ENCODE peak calls at places on chromosomes 12 and 14, in four cellular contexts. One of them, this sample, is unnamed.

GRCh38 chr14:73786942-73787759 is 64.5 kb upstream of the PTGR2 start:
- DNase-seq in GM12878: no peak
- DNase-seq in K562: peak; percentile 65
- DNase-seq in HepG2: no peak
- DNase-seq in this sample: peak; percentile 56

GRCh38 chr12:122190842-122191668 is 8.1 kb downstream of the LRRC43 start:
- DNase-seq in GM12878: peak; percentile 9
- DNase-seq in K562: peak; percentile 81
- DNase-seq in HepG2: peak; percentile 60
- DNase-seq in this sample: peak; percentile 81

GRCh38 chr14:69992564-69992963 is 113.3 kb downstream of the SMOC1 start:
- DNase-seq in GM12878: no peak
- DNase-seq in K562: no peak
- DNase-seq in HepG2: no peak
- DNase-seq in this sample: no peak

GRCh38 chr14:69693823-69694729 is 72.9 kb upstream of the SRSF5 start:
- DNase-seq in GM12878: no peak
- DNase-seq in K562: peak; percentile 24
- DNase-seq in HepG2: peak; percentile 86
- DNase-seq in this sample: no peak

GRCh38 chr12:10557766-10558165 is 52.1 kb downstream of the EIF2S3B start:
- DNase-seq in GM12878: peak; percentile 63
- DNase-seq in K562: no peak
- DNase-seq in HepG2: no peak
- DNase-seq in this sample: no peak

GRCh38 chr12:26821212-26821701 is 11.7 kb downstream of the ITPR2 start:
- DNase-seq in GM12878: no peak
- DNase-seq in K562: no peak
- DNase-seq in HepG2: no peak
- DNase-seq in this sample: no peak

GRCh38 chr12:98594050-98594853 is 766 bp downstream of the SLC25A3 start:
- DNase-seq in GM12878: no peak
- DNase-seq in K562: no peak
- DNase-seq in HepG2: no peak
- DNase-seq in this sample: no peak

GRCh38 chr12:58176296-58176869 is 235.0 kb downstream of the ATP23 start:
- DNase-seq in GM12878: no peak
- DNase-seq in K562: peak; percentile 18
- DNase-seq in HepG2: peak; percentile 49
- DNase-seq in this sample: peak; percentile 58

GRCh38 chr12:112354399-112354798 is 27.8 kb downstream of the HECTD4 start:
- DNase-seq in GM12878: no peak
- DNase-seq in K562: no peak
- DNase-seq in HepG2: no peak
- DNase-seq in this sample: no peak

GRCh38 chr12:43099691-43100163 is 452.3 kb downstream of the ADAMTS20 start:
- DNase-seq in GM12878: no peak
- DNase-seq in K562: no peak
- DNase-seq in HepG2: no peak
- DNase-seq in this sample: peak; percentile 18

GRCh38 chr14:33475623-33476022 is 475.3 kb downstream of the EGLN3 start:
- DNase-seq in GM12878: no peak
- DNase-seq in K562: no peak
- DNase-seq in HepG2: peak; percentile 58
- DNase-seq in this sample: peak; percentile 49
- TF ChIP-seq TARDBP in GM12878: no peak
- TF ChIP-seq TARDBP in K562: no peak
- TF ChIP-seq TARDBP in HepG2: no peak
- TF ChIP-seq TARDBP in this sample: no peak

GRCh38 chr12:94599189-94599588 is 51.2 kb downstream of the TMCC3 start:
- DNase-seq in GM12878: no peak
- DNase-seq in K562: no peak
- DNase-seq in HepG2: no peak
- DNase-seq in this sample: no peak
- TF ChIP-seq FOXM1 in GM12878: no peak
- TF ChIP-seq FOXM1 in K562: no peak
- TF ChIP-seq FOXM1 in HepG2: no peak
- TF ChIP-seq FOXM1 in this sample: no peak

GRCh38 chr14:62117718-62118164 is 355.5 kb downstream of the SNAPC1 start:
- DNase-seq in GM12878: no peak
- DNase-seq in K562: no peak
- DNase-seq in HepG2: no peak
- DNase-seq in this sample: no peak
- TF ChIP-seq TARDBP in GM12878: no peak
- TF ChIP-seq TARDBP in K562: no peak
- TF ChIP-seq TARDBP in HepG2: no peak
- TF ChIP-seq TARDBP in this sample: no peak

GRCh38 chr14:64298773-64299172 is 4.6 kb upstream of the ESR2 start:
- DNase-seq in GM12878: no peak
- DNase-seq in K562: no peak
- DNase-seq in HepG2: peak; percentile 9
- DNase-seq in this sample: no peak

GRCh38 chr14:64303471-64303917 is 9.3 kb upstream of the ESR2 start:
- DNase-seq in GM12878: peak; percentile 28
- DNase-seq in K562: peak; percentile 44
- DNase-seq in HepG2: peak; percentile 63
- DNase-seq in this sample: peak; percentile 61
- TF ChIP-seq FOXM1 in GM12878: peak; percentile 39
- TF ChIP-seq FOXM1 in K562: no peak
- TF ChIP-seq FOXM1 in HepG2: no peak
- TF ChIP-seq FOXM1 in this sample: no peak

DNA sequence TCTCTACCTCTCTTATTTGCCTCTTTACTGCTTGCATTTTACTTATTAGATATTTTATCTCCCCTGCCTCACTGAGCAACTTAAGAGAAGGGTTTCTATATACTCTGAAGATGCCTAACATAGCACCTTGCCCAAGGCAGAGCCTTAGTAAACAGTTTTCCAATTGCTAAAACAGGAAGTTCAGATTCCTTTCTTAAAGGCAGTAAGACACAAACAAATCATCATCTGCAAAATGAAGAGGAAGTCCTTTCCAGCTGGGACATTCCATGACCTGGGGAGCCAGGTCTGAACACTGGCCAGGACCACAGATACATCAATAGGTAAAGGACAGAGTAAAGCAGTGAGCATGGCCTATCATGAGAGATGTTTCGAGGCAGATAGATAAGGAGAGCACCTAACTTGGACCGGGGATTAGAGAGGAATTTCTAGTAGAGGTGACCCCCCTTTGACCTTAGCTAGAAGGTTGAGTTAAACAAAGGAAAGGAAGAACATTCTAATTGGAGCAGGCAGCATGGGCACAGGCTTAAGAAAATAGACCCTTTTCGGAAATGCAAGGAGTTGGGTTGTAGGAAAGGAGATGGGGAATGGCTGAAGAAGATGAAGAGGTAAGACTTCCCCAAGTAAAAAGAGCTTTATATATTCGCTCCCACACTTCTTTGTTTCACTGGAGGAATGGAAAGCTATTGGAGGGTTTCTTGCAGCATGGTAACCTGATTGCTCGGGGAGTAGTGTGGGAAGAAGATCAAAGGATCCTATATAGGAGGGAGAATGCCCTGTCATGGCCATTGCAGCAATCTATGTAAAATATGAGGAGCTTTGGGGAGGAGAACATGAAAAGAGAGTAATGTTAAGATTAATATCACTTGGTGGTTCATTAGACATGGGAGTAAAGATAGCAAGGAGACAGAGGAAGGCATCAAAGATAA is 94.8 kb downstream of the PHLDA1 start:
- DNase-seq in GM12878: no peak
- DNase-seq in K562: no peak
- DNase-seq in HepG2: no peak
- DNase-seq in this sample: no peak
- TF ChIP-seq TARDBP in GM12878: no peak
- TF ChIP-seq TARDBP in K562: no peak
- TF ChIP-seq TARDBP in HepG2: no peak
- TF ChIP-seq TARDBP in this sample: no peak

GRCh38 chr12:82565982-82566381 is 120.7 kb upstream of the TMTC2 start:
- DNase-seq in GM12878: no peak
- DNase-seq in K562: no peak
- DNase-seq in HepG2: no peak
- DNase-seq in this sample: no peak

GRCh38 chr12:82567688-82568087 is 119.0 kb upstream of the TMTC2 start:
- DNase-seq in GM12878: no peak
- DNase-seq in K562: no peak
- DNase-seq in HepG2: no peak
- DNase-seq in this sample: no peak
- TF ChIP-seq FOXM1 in GM12878: no peak
- TF ChIP-seq FOXM1 in K562: no peak
- TF ChIP-seq FOXM1 in HepG2: no peak
- TF ChIP-seq FOXM1 in this sample: no peak